ENCODE peak calls at places on chromosomes 6 and 20, in nine cellular contexts. Q, D, T, G, C, B, M, Z and S are unnamed samples.

GRCh38 chr20:52313335-52313963 is 121.9 kb upstream of the ZFP64 start:
- DNase-seq in D (peak; percentile 12), T (no peak), M (no peak), Q (no peak), G (peak; percentile 13), C (no peak), B (peak; percentile 7), Z (no peak), S (no peak)

GRCh38 chr6:17836298-17836697 is 129.6 kb upstream of the NUP153 start:
- DNase-seq in M (no peak), C (no peak), D (no peak), T (no peak), Q (no peak), G (no peak), Z (no peak), B (no peak), S (no peak)

GRCh38 chr6:12232339-12232738 is 57.8 kb upstream of the EDN1 start:
- DNase-seq in M (no peak), Q (no peak), G (no peak), D (no peak), B (no peak), T (no peak), C (no peak), Z (no peak), S (no peak)

GRCh38 chr6:158507174-158507573 is 52.7 kb upstream of the TMEM181 start:
- DNase-seq in G (no peak), T (no peak), Z (no peak), D (no peak), Q (no peak), M (no peak), B (no peak), C (no peak), S (no peak)

GRCh38 chr6:125858427-125859320 is 67.9 kb downstream of the NCOA7 start:
- DNase-seq in M (no peak), T (peak; percentile 45), G (peak; percentile 70), B (peak; percentile 42), Q (peak; percentile 65), Z (no peak), C (no peak), D (peak; percentile 56), S (peak; percentile 62)

GRCh38 chr20:22866757-22867425 is 168.2 kb upstream of the SSTR4 start:
- DNase-seq in G (peak; percentile 4), T (no peak), D (no peak), C (no peak), Z (no peak), M (no peak), B (no peak), Q (no peak), S (no peak)

GRCh38 chr6:120005292-120005976 is 655.9 kb upstream of the MAN1A1 start:
- DNase-seq in G (peak; percentile 0), Q (no peak), T (no peak), C (no peak), M (no peak), D (no peak), Z (no peak), B (no peak), S (no peak)

GRCh38 chr6:48036316-48036715 is 74.7 kb downstream of the PTCHD4 start:
- DNase-seq in M (no peak), G (peak; percentile 67), Q (no peak), B (no peak), T (no peak), C (no peak), Z (no peak), D (no peak), S (no peak)

GRCh38 chr6:113998811-113999210 is 27.9 kb upstream of the HDAC2 start:
- DNase-seq in T (no peak), C (no peak), M (no peak), D (no peak), Q (no peak), Z (no peak), G (no peak), B (no peak), S (no peak)

GRCh38 chr20:573414-574296 is 30.1 kb upstream of the CSNK2A1 start:
- DNase-seq in Q (no peak), G (no peak), T (no peak), B (no peak), C (no peak), D (no peak), Z (no peak), M (no peak), S (no peak)

GRCh38 chr6:53326372-53327016 is 22.3 kb downstream of the ELOVL5 start:
- DNase-seq in M (no peak), D (peak; percentile 15), B (peak; percentile 85), T (no peak), C (no peak), Q (peak; percentile 33), Z (peak; percentile 73), G (peak; percentile 98), S (no peak)

GRCh38 chr20:401682-402495 is 6.2 kb upstream of the RBCK1 start:
- DNase-seq in Q (peak; percentile 17), M (no peak), D (no peak), B (peak; percentile 94), Z (no peak), T (no peak), G (peak; percentile 86), C (no peak), S (no peak)

GRCh38 chr6:63805345-63805744 is 169.7 kb downstream of the PHF3 start:
- DNase-seq in G (no peak), T (no peak), Z (no peak), Q (no peak), B (no peak), D (no peak), C (no peak), M (no peak), S (no peak)
- H3K4me3 ChIP-seq in G (no peak overlapping the region), T (no peak overlapping the region), Z (no peak overlapping the region), Q (no peak overlapping the region), B (no peak overlapping the region), D (no peak overlapping the region), C (no peak overlapping the region), M (no peak overlapping the region), S (no peak overlapping the region)

GRCh38 chr6:44311767-44312166 is 1.4 kb downstream of the AARS2 start:
- DNase-seq in D (no peak), G (no peak), C (no peak), Z (no peak), B (no peak), M (no peak), Q (no peak), T (no peak), S (no peak)
- H3K4me3 ChIP-seq in D (no peak overlapping the region), G (peak overlapping the region; percentile 89), C (no peak overlapping the region), Z (no peak overlapping the region), B (peak overlapping the region; percentile 97), M (no peak overlapping the region), Q (no peak overlapping the region), T (no peak overlapping the region), S (no peak overlapping the region)

GRCh38 chr6:27542485-27542884 is 69.6 kb upstream of the ZNF184 start:
- DNase-seq in B (no peak), C (no peak), M (no peak), Z (no peak), G (no peak), D (no peak), T (no peak), Q (no peak), S (no peak)

GRCh38 chr6:27544612-27545260 is 71.8 kb upstream of the ZNF184 start:
- DNase-seq in C (no peak), Q (no peak), B (no peak), G (no peak), T (no peak), D (no peak), M (no peak), Z (no peak), S (no peak)

GRCh38 chr6:27546522-27546921 is 73.6 kb upstream of the ZNF184 start:
- DNase-seq in G (no peak), Z (no peak), M (no peak), T (no peak), C (no peak), Q (no peak), B (no peak), D (no peak), S (no peak)

GRCh38 chr6:27547157-27548075 is 74.5 kb upstream of the ZNF184 start:
- DNase-seq in D (no peak), Q (no peak), G (peak; percentile 68), M (no peak), Z (no peak), T (no peak), C (no peak), B (peak; percentile 74), S (no peak)

GRCh38 chr6:27545271-27546046 is 72.6 kb upstream of the ZNF184 start:
- DNase-seq in G (peak; percentile 51), D (no peak), M (no peak), Q (no peak), Z (no peak), T (no peak), C (no peak), B (peak; percentile 74), S (no peak)
- H3K4me3 ChIP-seq in G (peak overlapping the region; percentile 49), D (no peak overlapping the region), M (peak overlapping the region; percentile 38), Q (no peak overlapping the region), Z (peak overlapping the region; percentile 33), T (no peak overlapping the region), C (peak overlapping the region; percentile 28), B (no peak overlapping the region), S (no peak overlapping the region)

GRCh38 chr6:26029857-26030653 is 57.2 kb upstream of the HFE start:
- DNase-seq in C (no peak), Q (no peak), T (no peak), M (no peak), B (no peak), Z (no peak), D (no peak), G (no peak), S (no peak)

GRCh38 chr6:26029570-26029856 is 57.7 kb upstream of the HFE start:
- DNase-seq in M (no peak), T (no peak), G (no peak), Z (no peak), C (no peak), D (no peak), Q (no peak), B (no peak), S (no peak)

GRCh38 chr6:26028212-26028752 is 58.9 kb upstream of the HFE start:
- DNase-seq in T (no peak), Q (no peak), Z (no peak), G (no peak), M (no peak), D (no peak), C (no peak), B (no peak), S (no peak)

GRCh38 chr6:26027491-26028211 is 59.6 kb upstream of the HFE start:
- DNase-seq in Z (no peak), B (no peak), Q (no peak), M (no peak), C (no peak), T (no peak), G (no peak), D (no peak), S (no peak)

DNA sequence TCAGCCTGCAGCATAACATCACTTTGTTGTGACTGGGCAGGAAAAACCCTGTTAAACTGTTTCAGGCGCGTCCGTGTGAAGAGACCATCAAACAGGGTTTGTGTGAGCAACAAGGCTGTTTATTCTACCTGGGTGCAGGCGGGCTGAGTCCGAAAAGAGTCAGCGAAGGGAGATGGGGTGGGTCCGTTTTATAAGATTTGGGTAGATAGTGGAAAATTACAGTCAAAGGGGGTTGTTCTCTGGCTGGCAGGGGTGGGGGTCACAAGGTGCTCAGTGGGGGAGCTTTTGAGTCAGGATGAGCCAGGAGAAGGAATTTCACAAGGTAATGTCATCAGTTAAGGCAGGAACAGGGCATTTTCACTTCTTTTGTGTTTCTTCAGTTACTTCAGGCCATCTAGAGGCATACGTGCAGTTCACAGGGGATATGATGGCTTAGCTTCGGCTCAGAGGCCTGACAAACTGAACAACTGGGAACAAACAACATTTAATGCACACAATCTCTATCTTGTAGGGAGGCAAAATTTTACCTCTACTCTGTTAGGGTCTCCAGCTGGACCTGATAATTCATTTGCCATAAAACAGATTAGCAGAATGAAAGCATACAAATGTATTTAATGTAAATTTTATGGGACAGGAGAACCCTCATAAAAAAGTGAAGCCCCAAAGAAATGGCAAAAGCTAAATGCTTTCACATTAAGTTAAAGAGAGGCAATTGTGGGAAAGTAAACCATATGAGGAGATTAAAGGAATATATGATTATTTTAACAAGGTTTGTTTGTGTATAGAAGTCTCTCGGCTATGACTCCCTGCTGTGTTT is 58.3 kb upstream of the HFE start:
- DNase-seq in T (no peak), C (no peak), B (no peak), Q (no peak), D (no peak), Z (no peak), M (no peak), G (no peak), S (no peak)
- H3K4me3 ChIP-seq in T (no peak overlapping the region), C (no peak overlapping the region), B (no peak overlapping the region), Q (no peak overlapping the region), D (no peak overlapping the region), Z (no peak overlapping the region), M (no peak overlapping the region), G (no peak overlapping the region), S (no peak overlapping the region)